ENCODE peak calls at places on chromosomes 4 and X, in seven cellular contexts. One of them, this sample, is unnamed. For H3K4me1, the result is how much of the 10 kb centered on the place peaks cover.

GRCh38 chr4:8325284-8325973 is 55.9 kb downstream of the HTRA3 start:
- DNase-seq in trophoblast cell: no peak
- DNase-seq in H9: peak
- DNase-seq in mesendoderm: no peak
- DNase-seq in IMR-90: no peak
- DNase-seq in H1: peak
- DNase-seq in neuronal stem cell: no peak
- DNase-seq in this sample: no peak

GRCh38 chrX:54066841-54067240 is 22.6 kb upstream of the PHF8 start:
- DNase-seq in trophoblast cell: no peak
- DNase-seq in mesendoderm: no peak
- DNase-seq in neuronal stem cell: no peak
- DNase-seq in H9: no peak
- DNase-seq in H1: no peak
- DNase-seq in IMR-90: peak
- DNase-seq in this sample: peak

GRCh38 chrX:48676893-48677270 is 6.7 kb upstream of the WAS start:
- DNase-seq in neuronal stem cell: no peak
- DNase-seq in trophoblast cell: no peak
- DNase-seq in IMR-90: no peak
- DNase-seq in H1: no peak
- DNase-seq in H9: peak
- DNase-seq in mesendoderm: peak
- DNase-seq in this sample: no peak

GRCh38 chr4:97828646-97829045 is 314.6 kb downstream of the STPG2 start:
- DNase-seq in H1: no peak
- DNase-seq in neuronal stem cell: no peak
- DNase-seq in trophoblast cell: no peak
- DNase-seq in H9: no peak
- DNase-seq in mesendoderm: no peak
- DNase-seq in IMR-90: no peak
- DNase-seq in this sample: no peak

GRCh38 chr4:127229866-127230608 is 402.7 kb upstream of the INTU start:
- DNase-seq in trophoblast cell: no peak
- DNase-seq in neuronal stem cell: no peak
- DNase-seq in H1: no peak
- DNase-seq in mesendoderm: no peak
- DNase-seq in H9: no peak
- DNase-seq in IMR-90: no peak
- DNase-seq in this sample: no peak

GRCh38 chr4:80153800-80154546 is 43.3 kb upstream of the PRDM8 start:
- DNase-seq in H9: no peak
- DNase-seq in IMR-90: peak
- DNase-seq in trophoblast cell: no peak
- DNase-seq in H1: no peak
- DNase-seq in neuronal stem cell: no peak
- DNase-seq in mesendoderm: no peak
- DNase-seq in this sample: no peak

GRCh38 chrX:28787206-28787605 is 200.0 kb downstream of the IL1RAPL1 start:
- DNase-seq in H9: no peak
- DNase-seq in IMR-90: peak
- DNase-seq in trophoblast cell: no peak
- DNase-seq in neuronal stem cell: no peak
- DNase-seq in H1: no peak
- DNase-seq in mesendoderm: peak
- DNase-seq in this sample: peak

GRCh38 chr4:7658297-7659204 is 223.8 kb upstream of the PSAPL1 start:
- DNase-seq in mesendoderm: no peak
- DNase-seq in trophoblast cell: no peak
- DNase-seq in IMR-90: peak
- DNase-seq in neuronal stem cell: no peak
- DNase-seq in H1: no peak
- DNase-seq in H9: no peak
- DNase-seq in this sample: peak

GRCh38 chr4:46648088-46648744 is 258.3 kb upstream of the GABRA2 start:
- DNase-seq in IMR-90: peak
- DNase-seq in mesendoderm: peak
- DNase-seq in H9: peak
- DNase-seq in H1: peak
- DNase-seq in neuronal stem cell: peak
- DNase-seq in trophoblast cell: no peak
- DNase-seq in this sample: peak

GRCh38 chrX:43676960-43677582 is 21.0 kb downstream of the MAOA start:
- DNase-seq in H9: no peak
- DNase-seq in neuronal stem cell: peak
- DNase-seq in IMR-90: no peak
- DNase-seq in trophoblast cell: peak
- DNase-seq in mesendoderm: peak
- DNase-seq in H1: no peak
- DNase-seq in this sample: peak

GRCh38 chr4:184644553-184645307 is 4.5 kb downstream of the CASP3 start:
- DNase-seq in trophoblast cell: no peak
- DNase-seq in mesendoderm: peak
- DNase-seq in IMR-90: peak
- DNase-seq in H9: no peak
- DNase-seq in neuronal stem cell: no peak
- DNase-seq in H1: no peak
- DNase-seq in this sample: peak

GRCh38 chr4:184643726-184644125 is 5.5 kb downstream of the CASP3 start:
- DNase-seq in H1: no peak
- DNase-seq in H9: no peak
- DNase-seq in IMR-90: no peak
- DNase-seq in trophoblast cell: no peak
- DNase-seq in mesendoderm: no peak
- DNase-seq in neuronal stem cell: no peak
- DNase-seq in this sample: no peak

GRCh38 chr4:184647391-184648101 is 1.7 kb downstream of the CASP3 start:
- DNase-seq in mesendoderm: peak
- DNase-seq in H1: no peak
- DNase-seq in trophoblast cell: no peak
- DNase-seq in H9: no peak
- DNase-seq in IMR-90: peak
- DNase-seq in neuronal stem cell: no peak
- DNase-seq in this sample: peak

GRCh38 chr4:184648220-184649025 is 824 bp downstream of the CASP3 start:
- DNase-seq in mesendoderm: peak
- DNase-seq in trophoblast cell: peak
- DNase-seq in H1: peak
- DNase-seq in H9: peak
- DNase-seq in IMR-90: peak
- DNase-seq in neuronal stem cell: peak
- DNase-seq in this sample: peak

DNA sequence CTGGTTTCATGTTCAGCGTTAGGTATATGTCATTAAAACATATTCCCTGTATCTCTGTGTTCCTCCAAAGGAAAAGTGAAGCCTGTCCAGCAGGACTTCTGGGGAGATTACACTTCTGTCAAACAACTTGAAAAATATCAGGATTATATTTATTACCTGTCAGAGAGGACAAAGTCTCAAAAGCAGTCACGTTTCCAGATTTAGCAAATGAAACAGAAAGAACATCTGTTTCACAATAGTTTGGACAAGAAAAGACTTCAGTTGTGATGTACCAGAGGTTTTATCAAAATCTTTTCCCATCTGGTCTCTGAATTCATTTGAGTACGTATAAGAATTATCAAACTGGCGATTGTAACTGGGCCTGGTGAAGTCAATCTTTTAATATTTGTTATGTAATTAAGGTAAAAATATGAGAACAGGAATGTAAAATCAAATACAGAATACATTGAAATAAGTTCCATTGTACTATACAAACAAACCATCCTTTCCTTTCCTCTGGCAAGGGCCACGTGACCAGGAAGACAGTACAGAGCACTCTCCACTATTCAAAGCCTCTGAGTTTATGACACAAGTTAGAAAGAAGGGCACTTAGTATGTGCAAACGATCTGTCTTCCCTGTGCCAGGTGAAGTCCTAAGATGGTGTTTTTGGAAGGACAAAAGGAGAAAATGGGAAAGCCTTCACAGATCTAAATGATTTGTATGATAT is 3.2 kb downstream of the CASP3 start:
- DNase-seq in IMR-90: no peak
- DNase-seq in H9: no peak
- DNase-seq in neuronal stem cell: no peak
- DNase-seq in mesendoderm: no peak
- DNase-seq in H1: no peak
- DNase-seq in trophoblast cell: no peak
- DNase-seq in this sample: peak
- H3K4me1 ChIP-seq in IMR-90: under half
- H3K4me1 ChIP-seq in H9: under half
- H3K4me1 ChIP-seq in neuronal stem cell: under half
- H3K4me1 ChIP-seq in mesendoderm: under half
- H3K4me1 ChIP-seq in H1: under half
- H3K4me1 ChIP-seq in trophoblast cell: under half
- H3K4me1 ChIP-seq in this sample: under half

GRCh38 chrX:108341947-108342346 is 96.3 kb downstream of the COL4A6 start:
- DNase-seq in H1: no peak
- DNase-seq in neuronal stem cell: no peak
- DNase-seq in IMR-90: no peak
- DNase-seq in H9: no peak
- DNase-seq in trophoblast cell: no peak
- DNase-seq in mesendoderm: no peak
- DNase-seq in this sample: no peak

GRCh38 chrX:108353452-108353851 is 84.8 kb downstream of the COL4A6 start:
- DNase-seq in trophoblast cell: no peak
- DNase-seq in IMR-90: no peak
- DNase-seq in neuronal stem cell: no peak
- DNase-seq in H9: no peak
- DNase-seq in H1: no peak
- DNase-seq in mesendoderm: peak
- DNase-seq in this sample: no peak

GRCh38 chrX:108349210-108349609 is 89.0 kb downstream of the COL4A6 start:
- DNase-seq in neuronal stem cell: no peak
- DNase-seq in trophoblast cell: no peak
- DNase-seq in H9: no peak
- DNase-seq in mesendoderm: no peak
- DNase-seq in IMR-90: no peak
- DNase-seq in H1: no peak
- DNase-seq in this sample: no peak

GRCh38 chrX:108348525-108348924 is 89.7 kb downstream of the COL4A6 start:
- DNase-seq in neuronal stem cell: no peak
- DNase-seq in H9: no peak
- DNase-seq in IMR-90: no peak
- DNase-seq in mesendoderm: no peak
- DNase-seq in H1: no peak
- DNase-seq in trophoblast cell: no peak
- DNase-seq in this sample: no peak

GRCh38 chrX:108347800-108348199 is 90.4 kb downstream of the COL4A6 start:
- DNase-seq in trophoblast cell: no peak
- DNase-seq in mesendoderm: peak
- DNase-seq in H1: peak
- DNase-seq in H9: peak
- DNase-seq in neuronal stem cell: peak
- DNase-seq in IMR-90: no peak
- DNase-seq in this sample: no peak
- H3K4ac ChIP-seq in trophoblast cell: no peak
- H3K4ac ChIP-seq in mesendoderm: no peak
- H3K4ac ChIP-seq in H1: no peak
- H3K4ac ChIP-seq in H9: no peak
- H3K4ac ChIP-seq in neuronal stem cell: no peak
- H3K4ac ChIP-seq in IMR-90: no peak
- H3K4ac ChIP-seq in this sample: no peak

DNA sequence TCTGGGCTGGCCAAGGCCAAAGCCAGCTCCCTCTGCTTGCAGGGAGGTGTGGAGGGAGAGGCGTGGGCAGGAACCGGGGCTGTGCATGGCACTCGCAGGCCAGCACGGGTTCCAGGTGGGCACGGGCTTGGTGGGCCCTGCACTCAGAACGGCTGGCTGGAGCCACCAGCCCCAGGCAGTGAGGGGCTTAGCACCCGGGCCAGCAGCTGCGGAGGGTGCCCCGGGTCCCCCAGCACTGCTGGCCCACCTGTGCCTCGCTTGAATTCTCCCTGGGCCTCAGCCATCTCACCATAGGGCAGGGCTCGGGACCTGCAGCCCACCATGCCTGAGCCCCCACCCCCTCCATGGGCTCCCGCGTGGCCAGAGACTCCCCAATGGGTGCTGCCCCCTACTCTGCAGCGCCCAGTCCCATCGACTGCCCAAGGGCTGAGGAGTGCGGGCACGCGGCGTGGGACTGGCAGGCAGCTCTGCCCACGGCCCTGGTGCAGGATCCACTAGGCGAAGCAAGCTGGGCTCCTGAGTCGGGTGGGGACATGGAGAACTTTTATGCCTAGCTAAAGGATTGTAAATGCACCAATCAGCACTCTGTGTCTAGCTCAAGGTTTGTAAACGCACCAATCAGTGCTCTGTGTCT is 193.9 kb downstream of the LARP7 start:
- DNase-seq in trophoblast cell: no peak
- DNase-seq in IMR-90: no peak
- DNase-seq in neuronal stem cell: no peak
- DNase-seq in H1: no peak
- DNase-seq in H9: no peak
- DNase-seq in mesendoderm: no peak
- DNase-seq in this sample: no peak
- H2AK5ac ChIP-seq in trophoblast cell: no peak
- H2AK5ac ChIP-seq in IMR-90: no peak
- H2AK5ac ChIP-seq in neuronal stem cell: no peak
- H2AK5ac ChIP-seq in H1: no peak
- H2AK5ac ChIP-seq in H9: no peak
- H2AK5ac ChIP-seq in mesendoderm: no peak
- H2AK5ac ChIP-seq in this sample: no peak

GRCh38 chrX:41105005-41105404 is 19.8 kb downstream of the USP9X start:
- DNase-seq in H1: no peak
- DNase-seq in IMR-90: no peak
- DNase-seq in mesendoderm: no peak
- DNase-seq in neuronal stem cell: no peak
- DNase-seq in H9: no peak
- DNase-seq in trophoblast cell: no peak
- DNase-seq in this sample: no peak

GRCh38 chrX:41110801-41111625 is 25.8 kb downstream of the USP9X start:
- DNase-seq in IMR-90: peak
- DNase-seq in mesendoderm: peak
- DNase-seq in neuronal stem cell: no peak
- DNase-seq in trophoblast cell: no peak
- DNase-seq in H9: no peak
- DNase-seq in H1: no peak
- DNase-seq in this sample: no peak

GRCh38 chrX:41108007-41108683 is 22.9 kb downstream of the USP9X start:
- DNase-seq in mesendoderm: peak
- DNase-seq in H1: no peak
- DNase-seq in trophoblast cell: no peak
- DNase-seq in IMR-90: no peak
- DNase-seq in neuronal stem cell: no peak
- DNase-seq in H9: no peak
- DNase-seq in this sample: no peak

DNA sequence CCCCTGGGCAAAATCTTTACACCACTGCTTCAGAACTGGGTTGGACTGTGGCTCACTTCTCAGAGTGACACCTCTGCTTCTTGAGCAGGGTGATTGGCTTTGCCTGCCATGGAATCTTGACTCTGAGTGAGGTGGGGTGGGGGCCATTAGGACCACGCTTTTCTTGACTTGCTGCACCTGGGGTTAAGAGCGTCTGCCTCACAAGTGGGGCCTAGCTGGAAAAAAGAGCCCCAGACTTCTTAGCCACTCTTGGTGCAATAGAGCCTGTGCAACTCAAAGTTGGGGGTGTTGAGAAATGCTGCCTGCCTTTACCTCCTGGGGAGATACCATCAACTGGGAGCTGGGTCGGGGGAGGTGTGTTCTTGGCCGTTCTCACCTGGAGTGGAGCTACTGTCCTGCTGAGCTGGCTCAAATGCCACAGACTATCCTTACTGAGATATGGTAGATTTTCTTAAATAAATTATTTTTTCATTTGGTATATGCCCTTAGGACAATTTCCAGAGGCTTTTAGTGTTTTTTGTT is 23.5 kb downstream of the USP9X start:
- DNase-seq in IMR-90: no peak
- DNase-seq in H1: no peak
- DNase-seq in trophoblast cell: no peak
- DNase-seq in mesendoderm: peak
- DNase-seq in H9: peak
- DNase-seq in neuronal stem cell: no peak
- DNase-seq in this sample: no peak
- H3K4me1 ChIP-seq in IMR-90: under half
- H3K4me1 ChIP-seq in H1: under half
- H3K4me1 ChIP-seq in trophoblast cell: under half
- H3K4me1 ChIP-seq in mesendoderm: under half
- H3K4me1 ChIP-seq in H9: under half
- H3K4me1 ChIP-seq in neuronal stem cell: under half
- H3K4me1 ChIP-seq in this sample: under half

This sample was measured in mesenchymal stem cell.